ENCODE peak calls at places on chromosomes 1 and 21, in eight cellular contexts. One of them, this sample, is unnamed.

GRCh38 chr21:38027901-38028300 is 111.6 kb upstream of the KCNJ6 start:
- DNase-seq in HepG2: no peak
- DNase-seq in fibroblast of lung: no peak
- DNase-seq in SK-MEL-5: no peak
- DNase-seq in activated T-helper 1 cell treated with Interleukin-2 at 50 U/mL for 16 hours: no peak
- DNase-seq in stimulated activated CD4-positive, alpha-beta T cell treated with anti-CD3 and anti-CD28 coated beads, Interleukin-2, amount 100 ng/mL, for 48 hours: no peak
- DNase-seq in cardiac fibroblast: peak
- DNase-seq in activated CD8-positive, alpha-beta memory T cell treated with anti-CD3 and anti-CD28 coated beads for 24 hours: no peak
- DNase-seq in this sample: peak

GRCh38 chr21:16070207-16070651 is 340.4 kb downstream of the USP25 start:
- DNase-seq in HepG2: no peak
- DNase-seq in fibroblast of lung: no peak
- DNase-seq in SK-MEL-5: no peak
- DNase-seq in activated T-helper 1 cell treated with Interleukin-2 at 50 U/mL for 16 hours: no peak
- DNase-seq in stimulated activated CD4-positive, alpha-beta T cell treated with anti-CD3 and anti-CD28 coated beads, Interleukin-2, amount 100 ng/mL, for 48 hours: no peak
- DNase-seq in cardiac fibroblast: no peak
- DNase-seq in activated CD8-positive, alpha-beta memory T cell treated with anti-CD3 and anti-CD28 coated beads for 24 hours: no peak
- DNase-seq in this sample: no peak

GRCh38 chr1:92583821-92584760 is 97.4 kb upstream of the GFI1 start:
- DNase-seq in HepG2: no peak
- DNase-seq in fibroblast of lung: peak
- DNase-seq in SK-MEL-5: no peak
- DNase-seq in activated T-helper 1 cell treated with Interleukin-2 at 50 U/mL for 16 hours: no peak
- DNase-seq in stimulated activated CD4-positive, alpha-beta T cell treated with anti-CD3 and anti-CD28 coated beads, Interleukin-2, amount 100 ng/mL, for 48 hours: no peak
- DNase-seq in cardiac fibroblast: peak
- DNase-seq in activated CD8-positive, alpha-beta memory T cell treated with anti-CD3 and anti-CD28 coated beads for 24 hours: no peak
- DNase-seq in this sample: peak

GRCh38 chr1:212377644-212378043 is 37.0 kb downstream of the PACC1 start:
- DNase-seq in HepG2: no peak
- DNase-seq in fibroblast of lung: no peak
- DNase-seq in SK-MEL-5: no peak
- DNase-seq in activated T-helper 1 cell treated with Interleukin-2 at 50 U/mL for 16 hours: no peak
- DNase-seq in stimulated activated CD4-positive, alpha-beta T cell treated with anti-CD3 and anti-CD28 coated beads, Interleukin-2, amount 100 ng/mL, for 48 hours: no peak
- DNase-seq in cardiac fibroblast: no peak
- DNase-seq in activated CD8-positive, alpha-beta memory T cell treated with anti-CD3 and anti-CD28 coated beads for 24 hours: no peak
- DNase-seq in this sample: no peak

GRCh38 chr1:1178794-1179331 is 5.2 kb downstream of the TTLL10 start:
- DNase-seq in HepG2: no peak
- DNase-seq in fibroblast of lung: no peak
- DNase-seq in SK-MEL-5: no peak
- DNase-seq in activated T-helper 1 cell treated with Interleukin-2 at 50 U/mL for 16 hours: no peak
- DNase-seq in stimulated activated CD4-positive, alpha-beta T cell treated with anti-CD3 and anti-CD28 coated beads, Interleukin-2, amount 100 ng/mL, for 48 hours: no peak
- DNase-seq in cardiac fibroblast: no peak
- DNase-seq in activated CD8-positive, alpha-beta memory T cell treated with anti-CD3 and anti-CD28 coated beads for 24 hours: no peak
- DNase-seq in this sample: no peak

GRCh38 chr1:174569240-174569639 is 121.5 kb downstream of the GPR52 start:
- DNase-seq in HepG2: no peak
- DNase-seq in fibroblast of lung: no peak
- DNase-seq in SK-MEL-5: no peak
- DNase-seq in activated T-helper 1 cell treated with Interleukin-2 at 50 U/mL for 16 hours: no peak
- DNase-seq in stimulated activated CD4-positive, alpha-beta T cell treated with anti-CD3 and anti-CD28 coated beads, Interleukin-2, amount 100 ng/mL, for 48 hours: no peak
- DNase-seq in cardiac fibroblast: no peak
- DNase-seq in activated CD8-positive, alpha-beta memory T cell treated with anti-CD3 and anti-CD28 coated beads for 24 hours: no peak
- DNase-seq in this sample: no peak

GRCh38 chr1:151596166-151596933 is 15.5 kb upstream of the SNX27 start:
- DNase-seq in HepG2: peak
- DNase-seq in fibroblast of lung: no peak
- DNase-seq in SK-MEL-5: no peak
- DNase-seq in activated T-helper 1 cell treated with Interleukin-2 at 50 U/mL for 16 hours: no peak
- DNase-seq in stimulated activated CD4-positive, alpha-beta T cell treated with anti-CD3 and anti-CD28 coated beads, Interleukin-2, amount 100 ng/mL, for 48 hours: no peak
- DNase-seq in cardiac fibroblast: no peak
- DNase-seq in activated CD8-positive, alpha-beta memory T cell treated with anti-CD3 and anti-CD28 coated beads for 24 hours: no peak
- DNase-seq in this sample: no peak

GRCh38 chr1:87185077-87185476 is 143.6 kb upstream of the LMO4 start:
- DNase-seq in HepG2: no peak
- DNase-seq in fibroblast of lung: no peak
- DNase-seq in SK-MEL-5: no peak
- DNase-seq in activated T-helper 1 cell treated with Interleukin-2 at 50 U/mL for 16 hours: no peak
- DNase-seq in stimulated activated CD4-positive, alpha-beta T cell treated with anti-CD3 and anti-CD28 coated beads, Interleukin-2, amount 100 ng/mL, for 48 hours: no peak
- DNase-seq in cardiac fibroblast: no peak
- DNase-seq in activated CD8-positive, alpha-beta memory T cell treated with anti-CD3 and anti-CD28 coated beads for 24 hours: no peak
- DNase-seq in this sample: no peak

GRCh38 chr1:20729155-20729931 is 3.2 kb downstream of the SH2D5 start:
- DNase-seq in HepG2: no peak
- DNase-seq in fibroblast of lung: no peak
- DNase-seq in SK-MEL-5: no peak
- DNase-seq in activated T-helper 1 cell treated with Interleukin-2 at 50 U/mL for 16 hours: no peak
- DNase-seq in stimulated activated CD4-positive, alpha-beta T cell treated with anti-CD3 and anti-CD28 coated beads, Interleukin-2, amount 100 ng/mL, for 48 hours: no peak
- DNase-seq in cardiac fibroblast: no peak
- DNase-seq in activated CD8-positive, alpha-beta memory T cell treated with anti-CD3 and anti-CD28 coated beads for 24 hours: peak
- DNase-seq in this sample: no peak

This sample was measured in HTR-8/SVneo.